ENCODE peak calls at places on chromosomes 13 and 19, in ten cellular contexts. Q is gastrocnemius medialis; I is mucosa of descending colon; C is BE2C; N is brain microvascular endothelial cell; A is psoas muscle; W is kidney epithelial cell; S is body of pancreas; L is CD8-positive, alpha-beta memory T cell; D is lung. F is an unnamed sample.

GRCh38 chr13:48370815-48371214 is 42.1 kb downstream of the LPAR6 start:
- DNase-seq in Q (no peak), I (no peak), C (no peak), N (no peak), A (no peak), W (no peak), S (no peak), L (no peak), D (no peak), F (no peak)

GRCh38 chr13:99320693-99321481 is 13.7 kb upstream of the GPR183 start:
- DNase-seq in Q (no peak), I (no peak), C (no peak), N (peak; percentile 89), A (no peak), W (no peak), S (no peak), L (no peak), D (no peak), F (peak; percentile 53)

GRCh38 chr19:40464059-40465024 is 1.2 kb downstream of the BLVRB start:
- DNase-seq in Q (no peak), I (peak; percentile 79), C (peak; percentile 87), N (peak; percentile 92), A (peak; percentile 85), W (peak; percentile 61), S (peak; percentile 93), L (peak; percentile 63), D (peak; percentile 92), F (no peak)

GRCh38 chr13:74868044-74868443 is 613.9 kb downstream of the TBC1D4 start:
- DNase-seq in Q (no peak), I (no peak), C (no peak), N (no peak), A (no peak), W (no peak), S (no peak), L (no peak), D (no peak), F (no peak)

GRCh38 chr13:99741979-99742378 is 229.6 kb downstream of the ZIC5 start:
- DNase-seq in Q (no peak), I (no peak), C (no peak), N (no peak), A (no peak), W (no peak), S (no peak), L (no peak), D (no peak), F (no peak)

GRCh38 chr19:40461669-40462221 is 3.8 kb downstream of the BLVRB start:
- DNase-seq in Q (no peak), I (peak; percentile 56), C (no peak), N (no peak), A (peak; percentile 64), W (no peak), S (no peak), L (no peak), D (no peak), F (no peak)

GRCh38 chr13:105937451-105937850 is 598.0 kb downstream of the EFNB2 start:
- DNase-seq in Q (no peak), I (no peak), C (peak; percentile 85), N (no peak), A (no peak), W (no peak), S (no peak), L (no peak), D (no peak), F (peak; percentile 62)

GRCh38 chr19:23512151-23512925 is 117.1 kb upstream of the ZNF91 start:
- DNase-seq in Q (no peak), I (no peak), C (no peak), N (no peak), A (no peak), W (no peak), S (no peak), L (no peak), D (no peak), F (no peak)

GRCh38 chr19:34428549-34429285 is 536 bp downstream of the UBA2 start:
- DNase-seq in Q (peak; percentile 69), I (peak; percentile 52), C (peak; percentile 16), N (no peak), A (peak; percentile 86), W (no peak), S (peak; percentile 39), L (no peak), D (no peak), F (no peak)

GRCh38 chr13:87680298-87680697 is 9.1 kb downstream of the SLITRK5 start:
- DNase-seq in Q (no peak), I (no peak), C (peak; percentile 20), N (no peak), A (no peak), W (no peak), S (no peak), L (no peak), D (no peak), F (no peak)

GRCh38 chr13:75308222-75308621 is 173.7 kb downstream of the TBC1D4 start:
- DNase-seq in Q (no peak), I (no peak), C (no peak), N (no peak), A (no peak), W (no peak), S (no peak), L (no peak), D (no peak), F (no peak)

GRCh38 chr13:70339738-70340137 is 231.5 kb upstream of the KLHL1 start:
- DNase-seq in Q (no peak), I (no peak), C (peak; percentile 40), N (peak; percentile 6), A (peak; percentile 15), W (no peak), S (peak; percentile 54), L (no peak), D (no peak), F (no peak)

GRCh38 chr13:27005556-27005955 is 166.1 kb downstream of the USP12 start:
- DNase-seq in Q (no peak), I (no peak), C (no peak), N (no peak), A (no peak), W (no peak), S (peak; percentile 19), L (no peak), D (no peak), F (no peak)

GRCh38 chr13:112956516-112957294 is 12.3 kb upstream of the MCF2L start:
- DNase-seq in Q (no peak), I (peak; percentile 36), C (no peak), N (no peak), A (no peak), W (no peak), S (no peak), L (no peak), D (no peak), F (no peak)

GRCh38 chr13:75978815-75979214 is 342.7 kb downstream of the LMO7 start:
- DNase-seq in Q (no peak), I (no peak), C (no peak), N (no peak), A (no peak), W (no peak), S (no peak), L (no peak), D (no peak), F (no peak)

GRCh38 chr13:69389899-69390298 is 717.7 kb upstream of the ATXN8OS start:
- DNase-seq in Q (no peak), I (no peak), C (no peak), N (no peak), A (no peak), W (no peak), S (no peak), L (no peak), D (no peak), F (no peak)

GRCh38 chr19:39407644-39408391 is 1.2 kb downstream of the ZFP36 start:
- DNase-seq in Q (peak; percentile 22), I (peak; percentile 91), C (no peak), N (no peak), A (peak; percentile 82), W (no peak), S (peak; percentile 72), L (peak; percentile 67), D (peak; percentile 67), F (no peak)

GRCh38 chr13:60655268-60655667 is 258.2 kb downstream of the TDRD3 start:
- DNase-seq in Q (no peak), I (no peak), C (no peak), N (no peak), A (no peak), W (no peak), S (no peak), L (no peak), D (no peak), F (no peak)

DNA sequence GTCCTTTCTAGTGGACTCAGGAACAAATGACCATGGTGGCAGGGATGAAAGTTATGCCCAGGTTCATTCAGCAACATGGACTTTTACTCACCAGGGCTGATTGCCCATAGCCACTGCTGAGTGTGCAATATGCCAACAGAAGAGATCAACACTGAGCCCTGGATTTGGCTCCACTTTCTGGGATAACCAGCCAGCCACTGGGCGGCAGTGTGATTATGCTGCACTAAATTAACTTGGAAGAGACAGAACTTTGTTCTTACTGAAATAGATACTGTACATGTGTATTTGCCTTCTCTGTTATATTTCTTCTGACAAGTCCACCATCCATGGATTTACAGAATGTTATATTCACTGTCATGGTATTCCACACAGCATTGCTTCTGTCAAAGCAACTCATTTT is 257.4 kb downstream of the TDRD3 start:
- DNase-seq in Q (no peak), I (no peak), C (peak; percentile 35), N (peak; percentile 6), A (no peak), W (no peak), S (peak; percentile 40), L (no peak), D (no peak), F (no peak)
- H3K36me3 ChIP-seq in Q (no peaks in the 10 kb centered on the region), I (no peaks in the 10 kb centered on the region), C (no peaks in the 10 kb centered on the region), N (no peaks in the 10 kb centered on the region), A (no peaks in the 10 kb centered on the region), W (no peaks in the 10 kb centered on the region), S (no peaks in the 10 kb centered on the region), L (no peaks in the 10 kb centered on the region), D (no peaks in the 10 kb centered on the region), F (no peaks in the 10 kb centered on the region)

GRCh38 chr13:24038846-24039330 is 121.6 kb upstream of the SPATA13 start:
- DNase-seq in Q (no peak), I (no peak), C (no peak), N (no peak), A (no peak), W (peak; percentile 34), S (peak; percentile 55), L (no peak), D (peak; percentile 20), F (peak; percentile 73)
- H3K4me3 ChIP-seq in Q (no peak overlapping the region), I (no peak overlapping the region), C (no peak overlapping the region), N (no peak overlapping the region), A (no peak overlapping the region), W (no peak overlapping the region), S (no peak overlapping the region), L (no peak overlapping the region), D (no peak overlapping the region), F (no peak overlapping the region)

DNA sequence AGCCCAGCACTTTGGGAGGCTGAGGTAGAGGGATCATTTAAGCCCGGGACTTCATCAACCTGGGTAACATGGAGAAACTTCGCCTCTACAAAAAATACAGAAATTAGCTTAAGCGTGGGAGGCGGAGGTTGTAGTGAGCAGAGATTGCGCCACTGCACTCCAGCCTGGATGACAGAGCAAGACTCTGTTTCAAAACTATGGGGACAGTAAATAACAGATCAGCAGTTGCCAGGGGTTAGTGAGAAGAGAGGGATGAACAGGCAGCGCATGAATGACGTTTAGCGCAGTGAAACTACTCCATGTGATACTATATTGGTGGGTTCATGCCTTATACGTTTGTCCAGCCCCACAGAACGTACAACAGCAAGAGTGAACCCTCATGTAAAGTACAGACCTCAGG is 7.1 kb upstream of the ICAM3 start:
- DNase-seq in Q (no peak), I (no peak), C (no peak), N (peak; percentile 13), A (no peak), W (no peak), S (peak; percentile 28), L (no peak), D (peak; percentile 58), F (no peak)
- H3K36me3 ChIP-seq in Q (no peaks in the 10 kb centered on the region), I (no peaks in the 10 kb centered on the region), C (peaks cover 3% of the 10 kb centered on the region), N (peaks cover 10% of the 10 kb centered on the region), A (peaks cover 4% of the 10 kb centered on the region), W (no peaks in the 10 kb centered on the region), S (no peaks in the 10 kb centered on the region), L (no peaks in the 10 kb centered on the region), D (no peaks in the 10 kb centered on the region), F (peaks cover 1% of the 10 kb centered on the region)

GRCh38 chr13:49995535-49996165 is 1.2 kb upstream of the TRIM13 start:
- DNase-seq in Q (no peak), I (no peak), C (no peak), N (peak; percentile 16), A (no peak), W (no peak), S (no peak), L (no peak), D (no peak), F (no peak)
- H3K4me3 ChIP-seq in Q (peak overlapping the region; percentile 97), I (no peak overlapping the region), C (peak overlapping the region; percentile 76), N (peak overlapping the region; percentile 67), A (peak overlapping the region; percentile 68), W (peak overlapping the region; percentile 70), S (peak overlapping the region; percentile 76), L (peak overlapping the region; percentile 66), D (peak overlapping the region; percentile 67), F (peak overlapping the region; percentile 84)

F was measured in BJ.